ENCODE peak calls at places on chromosomes 12 and 14, in five cellular contexts. Y is psoas muscle; H is mammary epithelial cell; U is CD4-positive, alpha-beta memory T cell; A is right atrium auricular region. J is an unnamed sample. For H3K36me3, the result is how much of the 10 kb centered on the place peaks cover.

GRCh38 chr12:79710707-79711483 is 20.1 kb upstream of the PAWR start:
- DNase-seq in U (no peak), A (no peak), Y (no peak), H (no peak), J (no peak)

GRCh38 chr12:7188557-7189397 is 709 bp upstream of the PEX5 start:
- DNase-seq in U (peak), Y (peak), H (peak), A (peak), J (peak)

GRCh38 chr12:55955800-55956508 is 9.9 kb downstream of the PMEL start:
- DNase-seq in U (peak), H (peak), A (no peak), Y (no peak), J (no peak)

GRCh38 chr12:16103851-16104250 is 173.6 kb downstream of the SLC15A5 start:
- DNase-seq in Y (no peak), A (no peak), H (no peak), U (no peak), J (no peak)

GRCh38 chr14:49934638-49935037 is 41.8 kb downstream of the ARF6 start:
- DNase-seq in A (no peak), H (no peak), U (no peak), Y (no peak), J (no peak)

GRCh38 chr12:27822076-27822712 is 42.2 kb upstream of the MANSC4 start:
- DNase-seq in H (peak), Y (no peak), U (peak), A (no peak), J (no peak)

GRCh38 chr14:61435563-61436337 is 114.4 kb downstream of the PRKCH start:
- DNase-seq in A (peak), H (no peak), U (no peak), Y (no peak), J (no peak)

GRCh38 chr12:59973515-59973914 is 377.7 kb downstream of the SLC16A7 start:
- DNase-seq in U (no peak), H (peak), A (no peak), Y (no peak), J (no peak)

GRCh38 chr12:22284871-22285270 is 49.6 kb downstream of the ST8SIA1 start:
- DNase-seq in U (no peak), H (no peak), Y (no peak), A (no peak), J (no peak)

GRCh38 chr14:71591929-71592328 is 340.3 kb upstream of the RGS6 start:
- DNase-seq in H (peak), Y (no peak), A (no peak), U (no peak), J (no peak)

GRCh38 chr12:121240484-121241202 is 30.7 kb downstream of the P2RX4 start:
- DNase-seq in U (peak), H (no peak), A (peak), Y (peak), J (no peak)

GRCh38 chr12:20212036-20212435 is 156.3 kb upstream of the PDE3A start:
- DNase-seq in Y (no peak), H (no peak), A (no peak), U (no peak), J (no peak)

GRCh38 chr12:91902860-91903683 is 242.6 kb downstream of the BTG1 start:
- DNase-seq in U (no peak), Y (no peak), A (no peak), H (peak), J (no peak)

GRCh38 chr12:103705927-103706326 is 118.9 kb downstream of the STAB2 start:
- DNase-seq in A (no peak), H (no peak), Y (no peak), U (no peak), J (peak)

GRCh38 chr12:121196902-121197301 is 13.0 kb upstream of the P2RX4 start:
- DNase-seq in Y (no peak), A (no peak), H (no peak), U (no peak), J (no peak)

GRCh38 chr12:111438501-111438900 is 32.8 kb downstream of the SH2B3 start:
- DNase-seq in A (no peak), H (peak), Y (no peak), U (peak), J (no peak)

GRCh38 chr14:61342486-61342885 is 21.1 kb downstream of the PRKCH start:
- DNase-seq in H (no peak), Y (no peak), A (no peak), U (peak), J (no peak)

GRCh38 chr12:34340534-34341361 is 318.5 kb downstream of the ALG10 start:
- DNase-seq in H (no peak), A (no peak), Y (no peak), U (no peak), J (no peak)

GRCh38 chr12:19971396-19971802 is 396.9 kb upstream of the PDE3A start:
- DNase-seq in A (no peak), U (no peak), Y (no peak), H (no peak), J (no peak)

GRCh38 chr12:78680596-78680995 is 184.0 kb upstream of the SYT1 start:
- DNase-seq in U (no peak), Y (no peak), H (no peak), A (no peak), J (no peak)

GRCh38 chr14:104282332-104283196 is 144.2 kb downstream of the KIF26A start:
- DNase-seq in H (no peak), Y (peak), U (no peak), A (no peak), J (no peak)

GRCh38 chr14:68278568-68279436 is 459.2 kb downstream of the RAD51B start:
- DNase-seq in Y (no peak), A (no peak), U (no peak), H (peak), J (no peak)

GRCh38 chr12:53696285-53696654 is 20.4 kb upstream of the ATP5MC2 start:
- DNase-seq in A (peak), U (no peak), H (peak), Y (no peak), J (peak)

GRCh38 chr12:120130011-120130410 is 13.5 kb upstream of the RAB35 start:
- DNase-seq in H (no peak), U (no peak), A (no peak), Y (no peak), J (no peak)

GRCh38 chr12:116265361-116266128 is 11.9 kb downstream of the MED13L start:
- DNase-seq in Y (no peak), U (no peak), A (no peak), H (no peak), J (no peak)

GRCh38 chr14:88998027-88998426 is 173.6 kb downstream of the TTC8 start:
- DNase-seq in H (no peak), U (no peak), A (no peak), Y (no peak), J (no peak)

GRCh38 chr12:40692617-40693502 is 621 bp downstream of the CNTN1 start:
- DNase-seq in Y (peak), A (no peak), U (no peak), H (peak), J (no peak)

GRCh38 chr12:92961949-92962348 is 32.9 kb upstream of the EEA1 start:
- DNase-seq in H (no peak), U (no peak), A (no peak), Y (no peak), J (no peak)

GRCh38 chr14:75123991-75124390 is 2.9 kb downstream of the NEK9 start:
- DNase-seq in U (no peak), H (peak), A (peak), Y (no peak), J (no peak)

GRCh38 chr14:75120546-75121291 is 6.1 kb downstream of the NEK9 start:
- DNase-seq in H (no peak), U (no peak), A (no peak), Y (no peak), J (no peak)

GRCh38 chr14:75113932-75114539 is 12.8 kb downstream of the NEK9 start:
- DNase-seq in Y (no peak), U (no peak), H (no peak), A (no peak), J (no peak)

GRCh38 chr14:75121559-75121958 is 5.3 kb downstream of the NEK9 start:
- DNase-seq in A (no peak), Y (no peak), H (no peak), U (no peak), J (no peak)

GRCh38 chr14:75119056-75119455 is 7.8 kb downstream of the NEK9 start:
- DNase-seq in H (no peak), A (no peak), Y (no peak), U (no peak), J (no peak)
- H3K36me3 ChIP-seq in H (under half), A (under half), Y (under half), U (under half), J (under half)

DNA sequence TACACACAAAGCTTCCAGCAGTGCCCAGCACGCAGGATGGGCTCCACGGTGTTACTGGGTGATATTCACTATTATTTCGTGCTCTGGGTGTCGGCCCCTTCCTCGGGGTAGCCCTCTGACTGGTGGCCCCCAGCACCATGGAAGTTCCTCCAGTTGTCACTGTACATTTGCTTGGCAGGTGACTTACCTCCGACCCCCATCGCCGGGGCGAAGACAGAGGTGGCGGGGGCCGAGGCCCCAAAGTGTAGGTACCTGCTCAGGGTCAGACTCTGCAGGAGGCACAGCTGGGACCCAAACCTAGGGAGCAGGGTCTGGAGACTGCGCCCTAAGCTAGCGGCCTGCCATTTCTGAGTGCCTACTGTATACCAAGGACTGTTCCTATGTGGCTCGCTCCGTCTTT is 98.9 kb downstream of the RFLNA start:
- DNase-seq in H (no peak), Y (no peak), U (no peak), A (no peak), J (no peak)
- H3K36me3 ChIP-seq in H (under half), Y (under half), U (under half), A (under half), J (under half)

GRCh38 chr14:91793704-91794103 is 61.8 kb upstream of the CATSPERB start:
- DNase-seq in H (no peak), A (no peak), U (no peak), Y (no peak), J (no peak)
- H3K36me3 ChIP-seq in H (under half), A (under half), U (under half), Y (under half), J (under half)

GRCh38 chr12:113273053-113273725 is 51.9 kb downstream of the TPCN1 start:
- DNase-seq in H (no peak), A (no peak), U (no peak), Y (peak), J (no peak)

GRCh38 chr12:113269257-113269943 is 48.1 kb downstream of the TPCN1 start:
- DNase-seq in Y (peak), U (no peak), A (no peak), H (no peak), J (no peak)

GRCh38 chr12:113271466-113271852 is 50.2 kb downstream of the TPCN1 start:
- DNase-seq in Y (no peak), A (no peak), U (no peak), H (no peak), J (no peak)

GRCh38 chr12:113270709-113271009 is 49.4 kb downstream of the TPCN1 start:
- DNase-seq in U (no peak), H (no peak), A (no peak), Y (peak), J (no peak)

GRCh38 chr12:113271853-113272561 is 50.7 kb downstream of the TPCN1 start:
- DNase-seq in A (peak), H (peak), U (no peak), Y (peak), J (no peak)
- H3K36me3 ChIP-seq in A (half or more), H (under half), U (under half), Y (under half), J (under half)

GRCh38 chr12:43113153-43113552 is 438.9 kb downstream of the ADAMTS20 start:
- DNase-seq in A (no peak), Y (no peak), U (no peak), H (no peak), J (no peak)
- H3K36me3 ChIP-seq in A (under half), Y (under half), U (under half), H (under half), J (under half)

GRCh38 chr12:85765443-85765842 is 70.8 kb downstream of the RASSF9 start:
- DNase-seq in Y (no peak), H (no peak), U (no peak), A (no peak), J (no peak)
- H3K36me3 ChIP-seq in Y (under half), H (under half), U (under half), A (under half), J (under half)

DNA sequence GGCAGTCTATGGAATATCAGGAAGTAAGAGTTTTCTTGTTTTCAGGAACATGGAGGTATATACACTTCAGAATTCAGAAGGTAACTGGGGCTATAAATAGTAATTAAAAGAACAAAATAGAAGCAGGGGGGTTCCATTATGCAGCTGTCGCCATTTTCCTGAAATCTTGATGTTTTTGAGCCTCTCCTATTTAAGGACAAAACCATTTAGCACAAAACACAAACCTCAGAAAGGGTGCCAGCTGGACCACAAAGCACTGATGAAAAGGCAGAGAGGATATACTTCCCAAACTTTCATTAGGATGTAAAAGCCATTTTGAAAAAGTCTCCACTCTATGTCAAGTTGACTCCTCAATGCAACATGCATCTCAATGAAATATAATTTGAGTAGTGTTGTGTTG is 54.2 kb upstream of the OR5AU1 start:
- DNase-seq in U (no peak), H (no peak), A (no peak), Y (no peak), J (no peak)
- H3K36me3 ChIP-seq in U (half or more), H (half or more), A (half or more), Y (under half), J (under half)

GRCh38 chr14:99497894-99498293 is 16.7 kb downstream of the CCNK start:
- DNase-seq in H (no peak), Y (no peak), U (no peak), A (no peak), J (no peak)
- H3K36me3 ChIP-seq in H (half or more), Y (under half), U (half or more), A (half or more), J (under half)

DNA sequence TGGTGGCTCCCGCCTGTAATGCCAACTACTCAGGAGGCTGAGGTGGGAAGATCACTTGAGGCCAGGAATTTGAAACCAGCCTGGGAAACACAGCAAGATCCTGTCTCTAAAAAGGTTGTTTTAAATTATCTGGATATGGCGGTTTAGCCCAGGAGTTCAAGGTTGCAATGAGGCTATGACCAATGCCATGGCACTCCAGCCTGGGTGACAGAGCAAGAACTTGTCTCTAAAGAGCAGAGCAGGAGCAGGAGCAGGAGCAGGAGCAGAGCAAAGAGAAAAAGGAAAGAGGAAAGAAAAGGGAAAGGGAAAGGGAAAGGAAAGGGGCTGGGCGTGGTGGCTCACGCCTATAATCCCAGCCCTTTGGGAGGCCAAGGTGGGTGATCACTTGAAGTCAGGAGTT is 15.1 kb downstream of the DCP1B start:
- DNase-seq in H (no peak), A (no peak), U (no peak), Y (no peak), J (no peak)
- H3K36me3 ChIP-seq in H (under half), A (under half), U (under half), Y (under half), J (under half)